ENCODE peak calls at places on chromosomes 4 and X, in five cellular contexts. S is K562, Q is GM12878, O is H1, Z is HepG2. G is an unnamed sample.

GRCh38 chrX:23327104-23327503 is 7.5 kb upstream of the PTCHD1 start:
- DNase-seq in S (no peak), O (no peak), Q (no peak), Z (no peak), G (no peak)

GRCh38 chr4:147831452-147832192 is 99.7 kb downstream of the ARHGAP10 start:
- DNase-seq in O (no peak), Q (no peak), S (no peak), Z (no peak), G (peak)

GRCh38 chrX:28586891-28587635 is at the start of gene IL1RAPL1:
- DNase-seq in O (no peak), Q (no peak), Z (no peak), S (no peak), G (peak)

GRCh38 chr4:166165829-166166420 is 292.9 kb downstream of the TLL1 start:
- DNase-seq in Z (peak), Q (peak), S (peak), O (no peak), G (peak)

GRCh38 chr4:153611679-153612078 is 72.4 kb upstream of the TLR2 start:
- DNase-seq in S (no peak), O (no peak), Z (no peak), Q (no peak), G (no peak)

GRCh38 chr4:148962539-148963290 is 520.5 kb upstream of the NR3C2 start:
- DNase-seq in S (no peak), O (no peak), Z (no peak), Q (no peak), G (no peak)

GRCh38 chrX:50106051-50106450 is 94.8 kb downstream of the AKAP4 start:
- DNase-seq in O (no peak), Q (no peak), S (no peak), Z (no peak), G (no peak)

GRCh38 chrX:65866146-65866545 is 173.7 kb downstream of the VSIG4 start:
- DNase-seq in Q (peak), O (no peak), S (no peak), Z (no peak), G (no peak)

GRCh38 chr4:187586892-187587291 is 408.7 kb upstream of the ZFP42 start:
- DNase-seq in S (no peak), Z (no peak), O (no peak), Q (no peak), G (no peak)

GRCh38 chr4:139175647-139176298 is 1.2 kb downstream of the ELF2 start:
- DNase-seq in O (no peak), Q (no peak), S (no peak), Z (no peak), G (no peak)

GRCh38 chr4:24809376-24809775 is 14.0 kb downstream of the SOD3 start:
- DNase-seq in Q (no peak), S (peak), O (peak), Z (no peak), G (peak)

GRCh38 chrX:24996096-24996709 is 19.6 kb downstream of the ARX start:
- DNase-seq in Q (no peak), Z (no peak), O (no peak), S (no peak), G (no peak)

GRCh38 chr4:158327525-158327924 is 117.2 kb downstream of the TMEM144 start:
- DNase-seq in Q (no peak), O (no peak), S (peak), Z (no peak), G (no peak)

GRCh38 chr4:186485621-186486062 is 69.7 kb downstream of the MTNR1A start:
- DNase-seq in S (no peak), Z (no peak), Q (no peak), O (peak), G (peak)

GRCh38 chr4:89590102-89590501 is 246.9 kb downstream of the SNCA start:
- DNase-seq in Q (no peak), Z (no peak), S (no peak), O (no peak), G (no peak)

GRCh38 chr4:87551361-87551760 is 22.2 kb upstream of the SPARCL1 start:
- DNase-seq in S (no peak), O (no peak), Q (no peak), Z (no peak), G (no peak)

GRCh38 chrX:12973561-12974216 is 1.2 kb upstream of the TMSB4X start:
- DNase-seq in S (no peak), Q (no peak), Z (no peak), O (no peak), G (no peak)

GRCh38 chr4:7890635-7891393 is 48.8 kb downstream of the AFAP1 start:
- DNase-seq in Z (peak), S (no peak), O (no peak), Q (no peak), G (peak)

GRCh38 chrX:1903380-1903935 is 288.6 kb downstream of the ASMT start:
- DNase-seq in S (no peak), O (no peak), Q (no peak), Z (peak), G (peak)

GRCh38 chrX:10282490-10282889 is 125.7 kb downstream of the CLCN4 start:
- DNase-seq in Q (no peak), S (no peak), Z (no peak), O (no peak), G (no peak)

GRCh38 chr4:144712775-144713174 is 66.8 kb downstream of the HHIP start:
- DNase-seq in S (no peak), Q (no peak), O (no peak), Z (no peak), G (no peak)

GRCh38 chr4:24611575-24611974 is 27.2 kb upstream of the DHX15 start:
- DNase-seq in Q (no peak), S (no peak), O (no peak), Z (no peak), G (no peak)

GRCh38 chr4:145531193-145531592 is 49.5 kb downstream of the SMAD1 start:
- DNase-seq in S (no peak), Q (no peak), O (no peak), Z (no peak), G (no peak)

GRCh38 chr4:147773261-147774184 is 41.6 kb downstream of the ARHGAP10 start:
- DNase-seq in Q (no peak), S (no peak), O (no peak), Z (no peak), G (no peak)

GRCh38 chr4:2535386-2536192 is 858 bp upstream of the FAM193A start:
- DNase-seq in Q (no peak), S (peak), Z (peak), O (peak), G (peak)

GRCh38 chr4:2534904-2535385 is 1.5 kb upstream of the FAM193A start:
- DNase-seq in S (no peak), O (no peak), Q (no peak), Z (peak), G (no peak)

GRCh38 chr4:2536193-2537010 is at the start of gene FAM193A:
- DNase-seq in O (peak), Z (peak), Q (peak), S (peak), G (peak)

DNA sequence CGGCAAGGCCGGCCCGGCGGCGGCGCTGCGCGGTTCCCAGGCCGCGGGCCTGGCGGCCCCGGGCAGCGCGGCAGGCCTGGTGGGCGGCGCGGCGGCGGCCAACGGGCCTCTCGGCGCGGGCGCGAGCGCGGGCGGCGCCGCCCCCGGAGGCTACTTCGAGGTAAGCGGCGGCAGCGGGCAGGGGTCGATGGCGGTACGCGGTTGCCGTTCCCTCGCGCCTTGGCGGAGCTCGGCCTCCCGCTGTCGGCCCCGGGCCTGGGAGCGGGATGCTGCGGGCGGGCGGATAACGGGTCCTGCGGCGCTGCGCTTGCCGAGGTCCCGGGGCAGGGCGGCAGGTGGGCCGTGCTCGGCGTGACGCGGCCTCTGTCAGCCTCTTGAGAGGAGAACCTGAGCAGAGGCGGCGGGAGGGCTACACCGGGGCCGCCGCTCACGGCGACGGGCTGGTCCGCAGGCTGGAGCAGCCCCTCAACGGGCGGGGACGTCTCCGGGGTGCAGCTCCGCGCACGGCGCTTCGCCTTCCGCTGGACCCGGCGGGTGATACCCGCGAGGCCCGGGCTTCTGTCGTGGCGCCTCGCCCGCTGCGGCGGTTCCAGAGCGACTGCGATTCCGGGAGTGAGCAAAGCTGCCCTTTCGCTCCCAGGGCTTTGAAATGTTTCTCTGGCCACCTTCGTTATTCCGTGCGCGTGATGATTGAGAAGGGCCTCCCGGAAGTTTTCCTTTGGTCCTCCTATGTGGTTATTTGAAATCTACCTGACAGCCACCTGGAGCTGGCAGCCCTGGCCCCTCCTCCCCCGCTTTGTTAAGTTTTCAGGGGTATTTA is 774 bp downstream of the FAM193A start:
- DNase-seq in Q (no peak), Z (peak), S (peak), O (peak), G (no peak)
- TF ChIP-seq KDM1A in Q (no peak), Z (no peak), S (no peak), O (no peak), G (no peak)

GRCh38 chrX:153925739-153926593 is at the start of gene ARHGAP4:
- DNase-seq in Q (no peak), S (peak), O (no peak), Z (no peak), G (no peak)

GRCh38 chrX:153926594-153926862 is 464 bp upstream of the ARHGAP4 start:
- DNase-seq in Q (no peak), Z (no peak), S (no peak), O (no peak), G (no peak)

GRCh38 chrX:153927936-153928760 is 2.1 kb upstream of the ARHGAP4 start:
- DNase-seq in S (peak), O (peak), Z (peak), Q (peak), G (peak)

GRCh38 chrX:153927686-153927935 is 1.5 kb upstream of the ARHGAP4 start:
- DNase-seq in Q (no peak), S (no peak), O (no peak), Z (no peak), G (peak)

GRCh38 chrX:153926863-153927685 is 1.0 kb upstream of the ARHGAP4 start:
- DNase-seq in Q (peak), S (peak), Z (peak), O (no peak), G (peak)
- TF ChIP-seq POLR2A in Q (peak), S (peak), Z (peak), O (no peak), G (peak)

GRCh38 chr4:11098461-11098860 is 330.2 kb downstream of the HS3ST1 start:
- DNase-seq in Q (peak), Z (no peak), O (no peak), S (no peak), G (no peak)
- TF ChIP-seq KDM1A in Q (no peak), Z (no peak), O (no peak), S (no peak), G (no peak)

GRCh38 chr4:6749340-6750171 is 33.0 kb upstream of the KIAA0232 start:
- DNase-seq in Q (no peak), S (peak), O (no peak), Z (peak), G (peak)
- TF ChIP-seq POLR2A in Q (no peak), S (no peak), O (no peak), Z (peak), G (peak)

GRCh38 chr4:1330761-1331590 is 16.0 kb upstream of the UVSSA start:
- DNase-seq in Z (no peak), S (no peak), O (no peak), Q (no peak), G (no peak)
- TF ChIP-seq KDM1A in Z (no peak), S (no peak), O (no peak), Q (no peak), G (no peak)

GRCh38 chrX:47540754-47541538 is 20.1 kb upstream of the ARAF start:
- DNase-seq in O (peak), S (peak), Q (no peak), Z (peak), G (peak)
- TF ChIP-seq POLR2A in O (no peak), S (peak), Q (no peak), Z (no peak), G (peak)

DNA sequence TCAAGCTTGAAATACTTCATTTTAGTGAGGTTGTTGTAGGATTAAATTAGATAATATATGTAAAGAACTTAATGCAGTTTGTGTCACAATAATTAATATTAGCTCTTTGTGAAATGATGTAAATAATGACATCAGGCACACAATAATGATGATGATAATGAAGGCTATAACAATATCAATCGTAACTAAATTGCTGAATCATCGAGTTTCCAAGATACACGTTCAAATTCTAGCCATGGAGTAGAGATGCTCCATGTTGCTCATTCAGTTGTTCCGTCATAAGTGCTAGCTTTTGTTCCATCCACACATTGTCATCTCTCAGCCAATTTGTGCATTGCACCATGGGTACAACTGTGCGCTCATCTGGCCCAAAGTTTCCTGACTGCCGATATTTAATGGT is 83.1 kb downstream of the CPXCR1 start:
- DNase-seq in S (no peak), O (no peak), Z (no peak), Q (no peak), G (no peak)
- TF ChIP-seq KDM1A in S (no peak), O (no peak), Z (no peak), Q (no peak), G (no peak)

DNA sequence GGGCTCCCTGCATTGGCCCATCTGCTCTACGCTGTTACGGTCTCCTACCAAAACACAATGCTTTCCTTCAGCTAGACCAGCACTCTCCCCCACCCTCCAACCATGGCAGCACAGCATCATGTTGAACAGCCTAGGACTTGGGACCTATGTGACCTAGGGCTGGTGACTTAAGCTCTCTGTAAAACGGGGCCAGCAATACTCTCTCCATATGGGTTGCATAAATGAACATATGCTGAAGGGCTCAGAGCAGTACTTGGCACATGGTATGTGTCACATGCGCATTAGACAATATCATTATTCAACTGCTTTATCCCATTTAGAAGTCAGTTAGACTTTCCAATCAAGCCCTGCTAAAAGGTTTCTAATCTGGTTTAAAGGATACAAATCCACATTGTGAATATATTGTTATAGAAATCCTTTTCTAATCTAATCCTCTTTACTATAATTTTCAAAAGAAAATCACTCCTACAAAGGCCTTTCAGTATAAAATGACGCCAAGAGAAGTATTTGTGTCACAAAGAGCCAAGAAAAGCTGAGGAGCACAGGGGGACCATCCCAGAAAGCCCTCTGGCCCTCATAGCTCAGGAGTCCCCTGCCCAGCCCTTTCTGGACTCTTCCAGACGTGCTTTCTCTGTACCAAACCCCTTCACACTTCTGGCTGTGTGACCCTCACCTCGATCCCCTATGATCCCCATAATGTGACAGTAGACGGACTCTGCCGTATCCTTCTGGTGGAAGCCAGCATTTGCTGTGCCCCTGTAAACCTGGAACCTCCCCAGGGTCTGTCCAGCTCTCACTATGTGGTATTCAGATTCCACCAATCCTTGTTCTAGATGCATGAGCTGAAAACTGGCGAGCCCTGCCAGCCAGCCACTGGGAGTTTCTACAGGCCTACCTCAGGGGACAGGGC is 42.3 kb downstream of the NSG1 start:
- DNase-seq in O (no peak), Z (no peak), S (no peak), Q (no peak), G (no peak)
- TF ChIP-seq POLR2A in O (no peak), Z (no peak), S (no peak), Q (no peak), G (no peak)

DNA sequence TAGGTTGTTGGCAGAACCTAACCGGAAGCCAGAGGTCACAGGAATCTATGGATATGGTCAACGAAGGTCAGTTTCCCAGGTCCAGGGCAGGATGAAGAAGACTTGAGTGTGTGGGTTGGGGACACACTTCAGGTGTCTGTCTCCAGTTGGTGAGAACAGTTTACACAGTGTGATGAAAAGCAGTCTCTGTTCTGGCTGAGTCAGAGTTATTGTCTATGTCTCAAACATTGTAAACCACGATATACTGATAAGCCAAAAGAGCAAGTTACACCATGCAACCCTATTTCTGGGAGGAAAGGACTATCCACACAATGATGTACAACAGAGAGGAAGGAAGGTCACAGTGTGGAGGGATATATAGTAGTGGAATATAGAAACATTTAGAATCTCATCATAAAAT is 187.1 kb upstream of the C1QTNF7 start:
- DNase-seq in S (no peak), O (no peak), Q (no peak), Z (no peak), G (no peak)
- TF ChIP-seq KDM1A in S (no peak), O (no peak), Q (no peak), Z (no peak), G (no peak)

DNA sequence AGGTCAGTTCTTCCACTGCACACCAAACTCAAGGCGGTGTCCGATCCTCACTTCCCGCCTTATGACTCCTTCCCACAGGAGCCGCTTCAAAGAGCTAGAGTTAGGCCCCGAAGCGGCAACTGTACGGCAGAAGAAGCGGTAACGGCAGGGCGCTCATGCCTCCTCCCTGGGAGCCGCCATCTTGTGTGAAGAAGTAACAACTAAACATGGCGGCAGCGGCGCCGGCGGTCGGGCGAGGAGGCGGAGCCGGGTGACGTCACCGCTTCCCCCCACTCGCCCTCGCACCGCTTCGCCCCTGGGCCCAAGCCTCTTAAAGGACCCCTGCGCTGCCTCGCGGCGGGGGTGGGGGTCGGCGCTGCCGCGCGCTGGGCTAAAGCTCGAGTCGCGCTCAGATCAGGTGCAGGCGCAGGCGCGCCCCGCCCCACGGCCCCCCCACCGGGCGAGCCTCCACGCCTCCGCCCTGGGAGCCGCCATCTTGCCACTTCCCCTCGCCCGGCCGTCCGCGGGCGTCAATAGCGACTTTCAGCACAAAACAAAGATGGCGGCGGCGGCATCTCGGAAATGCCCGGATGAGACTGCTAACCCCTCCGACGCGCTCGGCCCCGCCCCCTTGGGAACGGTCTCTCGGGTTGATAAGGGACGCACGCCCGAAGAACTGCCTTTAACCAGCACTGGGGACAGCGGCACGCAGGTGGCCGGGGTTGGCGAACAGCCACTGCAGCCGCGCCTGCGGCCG is at the start of gene HCFC1:
- DNase-seq in Z (peak), Q (peak), O (peak), S (peak), G (peak)
- TF ChIP-seq POLR2A in Z (peak), Q (peak), O (no peak), S (peak), G (peak)

G was measured in A549.